ENCODE peak calls at places on chromosomes 12 and 14, in ten cellular contexts. One of them, this sample, is unnamed.

GRCh38 chr12:82486524-82487235 is 128.4 kb downstream of the METTL25 start:
- DNase-seq in IMR-90: peak
- DNase-seq in H7: no peak
- DNase-seq in heart left ventricle: no peak
- DNase-seq in aorta: no peak
- DNase-seq in GM23248: peak
- DNase-seq in lower leg skin: no peak
- DNase-seq in psoas muscle: no peak
- DNase-seq in uterus: no peak
- DNase-seq in GM06990: no peak
- DNase-seq in this sample: no peak

GRCh38 chr12:49843411-49843810 is 505 bp upstream of the BCDIN3D start:
- DNase-seq in IMR-90: no peak
- DNase-seq in H7: no peak
- DNase-seq in heart left ventricle: no peak
- DNase-seq in aorta: no peak
- DNase-seq in GM23248: no peak
- DNase-seq in lower leg skin: no peak
- DNase-seq in psoas muscle: no peak
- DNase-seq in uterus: no peak
- DNase-seq in GM06990: no peak
- DNase-seq in this sample: no peak

GRCh38 chr14:42665083-42665482 is 1058.4 kb downstream of the LRFN5 start:
- DNase-seq in IMR-90: no peak
- DNase-seq in H7: no peak
- DNase-seq in heart left ventricle: no peak
- DNase-seq in aorta: no peak
- DNase-seq in GM23248: no peak
- DNase-seq in lower leg skin: no peak
- DNase-seq in psoas muscle: no peak
- DNase-seq in uterus: no peak
- DNase-seq in GM06990: no peak
- DNase-seq in this sample: no peak

GRCh38 chr12:12511895-12512674 is 50.6 kb downstream of the DUSP16 start:
- DNase-seq in IMR-90: no peak
- DNase-seq in H7: no peak
- DNase-seq in heart left ventricle: no peak
- DNase-seq in aorta: no peak
- DNase-seq in GM23248: peak
- DNase-seq in lower leg skin: no peak
- DNase-seq in psoas muscle: no peak
- DNase-seq in uterus: no peak
- DNase-seq in GM06990: peak
- DNase-seq in this sample: no peak

GRCh38 chr12:42981379-42981778 is 391.8 kb upstream of the PRICKLE1 start:
- DNase-seq in IMR-90: peak
- DNase-seq in H7: no peak
- DNase-seq in heart left ventricle: no peak
- DNase-seq in aorta: no peak
- DNase-seq in GM23248: peak
- DNase-seq in lower leg skin: no peak
- DNase-seq in psoas muscle: no peak
- DNase-seq in uterus: no peak
- DNase-seq in GM06990: no peak
- DNase-seq in this sample: no peak

GRCh38 chr12:26028953-26029740 is 70.7 kb downstream of the RASSF8 start:
- DNase-seq in IMR-90: peak
- DNase-seq in H7: peak
- DNase-seq in heart left ventricle: no peak
- DNase-seq in aorta: no peak
- DNase-seq in GM23248: peak
- DNase-seq in lower leg skin: no peak
- DNase-seq in psoas muscle: no peak
- DNase-seq in uterus: no peak
- DNase-seq in GM06990: no peak
- DNase-seq in this sample: no peak

GRCh38 chr14:57378661-57379060 is 11.7 kb upstream of the NAA30 start:
- DNase-seq in IMR-90: peak
- DNase-seq in H7: no peak
- DNase-seq in heart left ventricle: no peak
- DNase-seq in aorta: no peak
- DNase-seq in GM23248: peak
- DNase-seq in lower leg skin: no peak
- DNase-seq in psoas muscle: no peak
- DNase-seq in uterus: no peak
- DNase-seq in GM06990: no peak
- DNase-seq in this sample: no peak

GRCh38 chr14:104370256-104370870 is 209.2 kb upstream of the C14orf180 start:
- DNase-seq in IMR-90: no peak
- DNase-seq in H7: peak
- DNase-seq in heart left ventricle: no peak
- DNase-seq in aorta: peak
- DNase-seq in GM23248: no peak
- DNase-seq in lower leg skin: no peak
- DNase-seq in psoas muscle: no peak
- DNase-seq in uterus: no peak
- DNase-seq in GM06990: no peak
- DNase-seq in this sample: peak

GRCh38 chr12:114935658-114936057 is 251.7 kb upstream of the TBX3 start:
- DNase-seq in IMR-90: no peak
- DNase-seq in H7: no peak
- DNase-seq in heart left ventricle: no peak
- DNase-seq in aorta: no peak
- DNase-seq in GM23248: no peak
- DNase-seq in lower leg skin: no peak
- DNase-seq in psoas muscle: no peak
- DNase-seq in uterus: no peak
- DNase-seq in GM06990: no peak
- DNase-seq in this sample: no peak

GRCh38 chr12:15982471-15982870 is 71.3 kb downstream of the DERA start:
- DNase-seq in IMR-90: peak
- DNase-seq in H7: peak
- DNase-seq in heart left ventricle: no peak
- DNase-seq in aorta: no peak
- DNase-seq in GM23248: peak
- DNase-seq in lower leg skin: no peak
- DNase-seq in psoas muscle: no peak
- DNase-seq in uterus: no peak
- DNase-seq in GM06990: no peak
- DNase-seq in this sample: no peak

GRCh38 chr12:51118706-51119105 is 35.3 kb upstream of the CSRNP2 start:
- DNase-seq in IMR-90: peak
- DNase-seq in H7: no peak
- DNase-seq in heart left ventricle: no peak
- DNase-seq in aorta: no peak
- DNase-seq in GM23248: peak
- DNase-seq in lower leg skin: no peak
- DNase-seq in psoas muscle: no peak
- DNase-seq in uterus: no peak
- DNase-seq in GM06990: no peak
- DNase-seq in this sample: no peak

GRCh38 chr12:2541805-2542204 is 253.0 kb upstream of the FKBP4 start:
- DNase-seq in IMR-90: no peak
- DNase-seq in H7: no peak
- DNase-seq in heart left ventricle: no peak
- DNase-seq in aorta: no peak
- DNase-seq in GM23248: no peak
- DNase-seq in lower leg skin: no peak
- DNase-seq in psoas muscle: no peak
- DNase-seq in uterus: no peak
- DNase-seq in GM06990: no peak
- DNase-seq in this sample: no peak

GRCh38 chr12:32586390-32586789 is 92.7 kb upstream of the DNM1L start:
- DNase-seq in IMR-90: peak
- DNase-seq in H7: no peak
- DNase-seq in heart left ventricle: no peak
- DNase-seq in aorta: no peak
- DNase-seq in GM23248: peak
- DNase-seq in lower leg skin: no peak
- DNase-seq in psoas muscle: no peak
- DNase-seq in uterus: no peak
- DNase-seq in GM06990: no peak
- DNase-seq in this sample: no peak

GRCh38 chr12:116640320-116640719 is 81.1 kb downstream of the MAP1LC3B2 start:
- DNase-seq in IMR-90: no peak
- DNase-seq in H7: no peak
- DNase-seq in heart left ventricle: no peak
- DNase-seq in aorta: no peak
- DNase-seq in GM23248: no peak
- DNase-seq in lower leg skin: no peak
- DNase-seq in psoas muscle: no peak
- DNase-seq in uterus: no peak
- DNase-seq in GM06990: no peak
- DNase-seq in this sample: no peak

GRCh38 chr12:54786081-54786480 is 68.2 kb upstream of the MUCL1 start:
- DNase-seq in IMR-90: no peak
- DNase-seq in H7: peak
- DNase-seq in heart left ventricle: no peak
- DNase-seq in aorta: no peak
- DNase-seq in GM23248: no peak
- DNase-seq in lower leg skin: no peak
- DNase-seq in psoas muscle: no peak
- DNase-seq in uterus: no peak
- DNase-seq in GM06990: no peak
- DNase-seq in this sample: no peak

GRCh38 chr12:115232455-115233156 is 548.6 kb upstream of the TBX3 start:
- DNase-seq in IMR-90: peak
- DNase-seq in H7: no peak
- DNase-seq in heart left ventricle: no peak
- DNase-seq in aorta: no peak
- DNase-seq in GM23248: peak
- DNase-seq in lower leg skin: no peak
- DNase-seq in psoas muscle: no peak
- DNase-seq in uterus: no peak
- DNase-seq in GM06990: no peak
- DNase-seq in this sample: no peak

GRCh38 chr14:75069811-75070145 is 337 bp downstream of the ZC2HC1C start:
- DNase-seq in IMR-90: no peak
- DNase-seq in H7: peak
- DNase-seq in heart left ventricle: no peak
- DNase-seq in aorta: no peak
- DNase-seq in GM23248: no peak
- DNase-seq in lower leg skin: no peak
- DNase-seq in psoas muscle: no peak
- DNase-seq in uterus: no peak
- DNase-seq in GM06990: no peak
- DNase-seq in this sample: no peak

GRCh38 chr14:59919582-59920377 is at the start of gene LRRC9:
- DNase-seq in IMR-90: no peak
- DNase-seq in H7: peak
- DNase-seq in heart left ventricle: no peak
- DNase-seq in aorta: peak
- DNase-seq in GM23248: peak
- DNase-seq in lower leg skin: no peak
- DNase-seq in psoas muscle: peak
- DNase-seq in uterus: no peak
- DNase-seq in GM06990: no peak
- DNase-seq in this sample: peak
- H3K4me3 ChIP-seq in IMR-90: peak
- H3K4me3 ChIP-seq in H7: peak
- H3K4me3 ChIP-seq in heart left ventricle: peak
- H3K4me3 ChIP-seq in aorta: peak
- H3K4me3 ChIP-seq in GM23248: peak
- H3K4me3 ChIP-seq in lower leg skin: peak
- H3K4me3 ChIP-seq in psoas muscle: peak
- H3K4me3 ChIP-seq in uterus: peak
- H3K4me3 ChIP-seq in GM06990: peak
- H3K4me3 ChIP-seq in this sample: peak

GRCh38 chr12:110466791-110467190 is 1.3 kb downstream of the GPN3 start:
- DNase-seq in IMR-90: no peak
- DNase-seq in H7: no peak
- DNase-seq in heart left ventricle: no peak
- DNase-seq in aorta: no peak
- DNase-seq in GM23248: no peak
- DNase-seq in lower leg skin: no peak
- DNase-seq in psoas muscle: no peak
- DNase-seq in uterus: no peak
- DNase-seq in GM06990: no peak
- DNase-seq in this sample: no peak
- H3K4me3 ChIP-seq in IMR-90: no peak
- H3K4me3 ChIP-seq in H7: no peak
- H3K4me3 ChIP-seq in heart left ventricle: no peak
- H3K4me3 ChIP-seq in aorta: no peak
- H3K4me3 ChIP-seq in GM23248: peak
- H3K4me3 ChIP-seq in lower leg skin: no peak
- H3K4me3 ChIP-seq in psoas muscle: peak
- H3K4me3 ChIP-seq in uterus: no peak
- H3K4me3 ChIP-seq in GM06990: peak
- H3K4me3 ChIP-seq in this sample: no peak

GRCh38 chr14:60091550-60092511 is at the start of gene PCNX4:
- DNase-seq in IMR-90: peak
- DNase-seq in H7: peak
- DNase-seq in heart left ventricle: peak
- DNase-seq in aorta: peak
- DNase-seq in GM23248: peak
- DNase-seq in lower leg skin: peak
- DNase-seq in psoas muscle: peak
- DNase-seq in uterus: peak
- DNase-seq in GM06990: peak
- DNase-seq in this sample: peak

GRCh38 chr14:60093088-60093487 is 1.4 kb downstream of the PCNX4 start:
- DNase-seq in IMR-90: no peak
- DNase-seq in H7: no peak
- DNase-seq in heart left ventricle: no peak
- DNase-seq in aorta: no peak
- DNase-seq in GM23248: peak
- DNase-seq in lower leg skin: no peak
- DNase-seq in psoas muscle: no peak
- DNase-seq in uterus: no peak
- DNase-seq in GM06990: no peak
- DNase-seq in this sample: no peak

GRCh38 chr14:60094306-60094897 is 2.7 kb downstream of the PCNX4 start:
- DNase-seq in IMR-90: peak
- DNase-seq in H7: no peak
- DNase-seq in heart left ventricle: peak
- DNase-seq in aorta: no peak
- DNase-seq in GM23248: peak
- DNase-seq in lower leg skin: no peak
- DNase-seq in psoas muscle: no peak
- DNase-seq in uterus: no peak
- DNase-seq in GM06990: no peak
- DNase-seq in this sample: no peak

GRCh38 chr14:60092516-60092915 is 793 bp downstream of the PCNX4 start:
- DNase-seq in IMR-90: peak
- DNase-seq in H7: no peak
- DNase-seq in heart left ventricle: peak
- DNase-seq in aorta: no peak
- DNase-seq in GM23248: peak
- DNase-seq in lower leg skin: no peak
- DNase-seq in psoas muscle: peak
- DNase-seq in uterus: no peak
- DNase-seq in GM06990: peak
- DNase-seq in this sample: no peak

GRCh38 chr14:60093606-60094005 is 1.9 kb downstream of the PCNX4 start:
- DNase-seq in IMR-90: peak
- DNase-seq in H7: no peak
- DNase-seq in heart left ventricle: no peak
- DNase-seq in aorta: no peak
- DNase-seq in GM23248: peak
- DNase-seq in lower leg skin: no peak
- DNase-seq in psoas muscle: no peak
- DNase-seq in uterus: no peak
- DNase-seq in GM06990: no peak
- DNase-seq in this sample: no peak
- H3K4me3 ChIP-seq in IMR-90: peak
- H3K4me3 ChIP-seq in H7: no peak
- H3K4me3 ChIP-seq in heart left ventricle: peak
- H3K4me3 ChIP-seq in aorta: no peak
- H3K4me3 ChIP-seq in GM23248: peak
- H3K4me3 ChIP-seq in lower leg skin: no peak
- H3K4me3 ChIP-seq in psoas muscle: peak
- H3K4me3 ChIP-seq in uterus: no peak
- H3K4me3 ChIP-seq in GM06990: peak
- H3K4me3 ChIP-seq in this sample: peak

GRCh38 chr12:125996438-125996837 is 931.2 kb downstream of the AACS start:
- DNase-seq in IMR-90: no peak
- DNase-seq in H7: no peak
- DNase-seq in heart left ventricle: no peak
- DNase-seq in aorta: no peak
- DNase-seq in GM23248: no peak
- DNase-seq in lower leg skin: no peak
- DNase-seq in psoas muscle: no peak
- DNase-seq in uterus: no peak
- DNase-seq in GM06990: no peak
- DNase-seq in this sample: no peak
- H3K4me3 ChIP-seq in IMR-90: no peak
- H3K4me3 ChIP-seq in H7: no peak
- H3K4me3 ChIP-seq in heart left ventricle: no peak
- H3K4me3 ChIP-seq in aorta: no peak
- H3K4me3 ChIP-seq in GM23248: no peak
- H3K4me3 ChIP-seq in lower leg skin: no peak
- H3K4me3 ChIP-seq in psoas muscle: no peak
- H3K4me3 ChIP-seq in uterus: no peak
- H3K4me3 ChIP-seq in GM06990: no peak
- H3K4me3 ChIP-seq in this sample: no peak